ENCODE peak calls at places on chromosomes 13 and 19, in four cellular contexts. X is K562, U is IMR-90, T is H1. B is an unnamed sample.
A peak's percentile ranks its signal among the peaks of the same experiment; 100 is the strongest.

GRCh38 chr13:60351326-60351725 is 45.7 kb upstream of the TDRD3 start:
- DNase-seq in U (peak; percentile 47), X (no peak), T (no peak), B (no peak)

GRCh38 chr19:46791944-46792343 is 3.5 kb upstream of the SLC1A5 start:
- DNase-seq in X (no peak), T (no peak), U (no peak), B (no peak)

GRCh38 chr13:76723551-76724232 is 162.5 kb downstream of the KCTD12 start:
- DNase-seq in U (peak; percentile 89), T (peak; percentile 45), X (no peak), B (no peak)

GRCh38 chr13:113110048-113110851 is 4.7 kb downstream of the F7 start:
- DNase-seq in T (no peak), X (no peak), U (no peak), B (no peak)

GRCh38 chr13:113371061-113371460 is 7.1 kb upstream of the GRTP1 start:
- DNase-seq in X (no peak), T (peak; percentile 42), U (no peak), B (no peak)

GRCh38 chr19:45424191-45425058 is 708 bp upstream of the ERCC1 start:
- DNase-seq in T (peak; percentile 76), U (peak; percentile 98), X (peak; percentile 69), B (peak; percentile 59)

GRCh38 chr19:49560358-49560900 is 19.9 kb downstream of the NOSIP start:
- DNase-seq in X (peak; percentile 60), T (no peak), U (no peak), B (no peak)

GRCh38 chr19:39166571-39167391 is 30.0 kb upstream of the NCCRP1 start:
- DNase-seq in U (no peak), X (no peak), T (no peak), B (no peak)

GRCh38 chr19:1027020-1027952 is 878 bp downstream of the CNN2 start:
- DNase-seq in T (no peak), U (no peak), X (no peak), B (no peak)

GRCh38 chr19:16901491-16902175 is 12.8 kb downstream of the F2RL3 start:
- DNase-seq in U (no peak), T (no peak), X (peak; percentile 72), B (no peak)

GRCh38 chr19:1251233-1251502 is 2.8 kb downstream of the MIDN start:
- DNase-seq in U (peak; percentile 68), X (no peak), T (no peak), B (no peak)

GRCh38 chr19:5487222-5487621 is 32.0 kb downstream of the ZNRF4 start:
- DNase-seq in T (no peak), X (no peak), U (no peak), B (no peak)

GRCh38 chr19:927044-927706 is 1.3 kb downstream of the ARID3A start:
- DNase-seq in U (no peak), X (peak; percentile 73), T (no peak), B (no peak)

GRCh38 chr13:102870677-102871415 is 25.0 kb downstream of the ERCC5 start:
- DNase-seq in X (peak; percentile 38), T (peak; percentile 59), U (peak; percentile 65), B (peak; percentile 38)

GRCh38 chr19:45972944-45973525 is 630 bp downstream of the NOVA2 start:
- DNase-seq in T (peak; percentile 61), U (no peak), X (peak; percentile 34), B (no peak)

GRCh38 chr13:85586422-85586831 is 212.8 kb downstream of the SLITRK6 start:
- DNase-seq in U (peak; percentile 85), T (no peak), X (no peak), B (peak; percentile 12)

GRCh38 chr13:62375653-62376052 is 960.0 kb upstream of the PCDH20 start:
- DNase-seq in X (no peak), T (no peak), U (no peak), B (no peak)

GRCh38 chr13:75326173-75327131 is 155.5 kb downstream of the TBC1D4 start:
- DNase-seq in U (peak; percentile 53), X (peak; percentile 33), T (no peak), B (no peak)

GRCh38 chr19:7668842-7669241 is at the start of gene RETN:
- DNase-seq in T (no peak), X (no peak), U (no peak), B (no peak)
- TF ChIP-seq POLR2A in T (no peak), X (no peak), U (no peak), B (no peak)

GRCh38 chr13:99439048-99439447 is 62.2 kb upstream of the TM9SF2 start:
- DNase-seq in U (no peak), X (no peak), T (no peak), B (no peak)
- TF ChIP-seq POLR2A in U (no peak), X (no peak), T (no peak), B (no peak)

GRCh38 chr19:51386882-51387520 is 773 bp downstream of the LIM2 start:
- DNase-seq in T (no peak), U (no peak), X (no peak), B (no peak)
- TF ChIP-seq POLR2A in T (no peak), U (no peak), X (no peak), B (no peak)

DNA sequence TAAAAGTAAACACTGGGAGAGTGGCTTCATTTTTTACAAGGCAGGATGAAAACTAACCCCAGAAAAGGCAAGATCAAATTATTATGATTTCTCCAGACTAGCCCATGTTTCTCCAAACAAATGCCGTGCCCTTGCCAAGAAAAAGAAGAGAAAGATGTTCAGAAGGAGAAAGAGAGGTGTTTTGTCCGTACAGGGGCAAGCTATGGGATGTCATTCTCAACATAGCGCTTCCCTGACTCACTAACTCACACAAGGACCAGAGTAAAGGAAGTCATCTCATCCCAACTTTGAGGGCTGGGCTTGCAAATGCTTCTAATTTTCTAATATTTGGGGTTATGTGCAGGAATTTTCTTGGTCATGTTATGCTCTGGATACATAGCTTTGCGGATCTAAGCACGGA is 224.2 kb upstream of the MAB21L1 start:
- DNase-seq in U (peak; percentile 72), X (no peak), T (no peak), B (no peak)
- TF ChIP-seq POLR2A in U (no peak), X (no peak), T (no peak), B (no peak)

GRCh38 chr19:54115071-54116063 is at the start of the genes PRPF31 and TFPT:
- DNase-seq in X (peak; percentile 96), T (peak; percentile 96), U (peak; percentile 98), B (peak; percentile 100)
- TF ChIP-seq POLR2A in X (peak; percentile 95), T (peak; percentile 86), U (peak; percentile 68), B (peak; percentile 89)

DNA sequence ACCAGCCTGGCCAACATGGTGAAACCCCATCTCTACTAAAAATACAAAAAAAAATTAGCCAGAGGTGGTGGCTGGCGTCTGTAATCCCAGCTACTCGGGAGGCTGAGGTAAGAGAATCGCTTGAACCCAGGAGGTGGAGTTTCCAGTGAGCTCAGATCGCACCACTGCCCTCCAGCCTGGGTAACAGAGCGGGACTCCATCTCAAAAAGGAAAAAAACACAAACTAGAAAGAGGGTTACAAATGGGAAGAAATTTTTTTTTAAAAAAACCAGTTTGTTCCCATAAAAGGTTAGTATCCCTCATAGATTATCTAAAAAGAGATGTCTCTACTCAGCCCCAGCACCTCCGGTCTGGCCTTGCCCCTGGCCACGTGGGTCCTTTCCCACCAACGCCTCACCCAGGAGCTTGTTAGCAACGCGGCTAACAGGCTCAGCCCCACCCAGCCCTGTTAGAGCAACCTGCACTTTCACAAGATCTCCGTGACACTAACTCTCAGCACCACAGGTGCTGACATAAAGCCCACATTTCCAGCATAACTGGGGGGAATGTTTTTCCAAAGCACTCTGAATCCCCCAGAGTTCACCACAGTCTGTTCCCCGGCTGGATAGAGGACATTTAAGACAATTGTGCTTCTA is 4.3 kb downstream of the DMKN start:
- DNase-seq in T (peak; percentile 62), X (no peak), U (no peak), B (no peak)
- TF ChIP-seq POLR2A in T (no peak), X (no peak), U (no peak), B (no peak)

GRCh38 chr19:33176670-33177416 is 17.3 kb upstream of the LRP3 start:
- DNase-seq in X (peak; percentile 99), U (peak; percentile 99), T (peak; percentile 100), B (peak; percentile 99)
- TF ChIP-seq POLR2A in X (peak; percentile 96), U (peak; percentile 80), T (peak; percentile 88), B (peak; percentile 99)

DNA sequence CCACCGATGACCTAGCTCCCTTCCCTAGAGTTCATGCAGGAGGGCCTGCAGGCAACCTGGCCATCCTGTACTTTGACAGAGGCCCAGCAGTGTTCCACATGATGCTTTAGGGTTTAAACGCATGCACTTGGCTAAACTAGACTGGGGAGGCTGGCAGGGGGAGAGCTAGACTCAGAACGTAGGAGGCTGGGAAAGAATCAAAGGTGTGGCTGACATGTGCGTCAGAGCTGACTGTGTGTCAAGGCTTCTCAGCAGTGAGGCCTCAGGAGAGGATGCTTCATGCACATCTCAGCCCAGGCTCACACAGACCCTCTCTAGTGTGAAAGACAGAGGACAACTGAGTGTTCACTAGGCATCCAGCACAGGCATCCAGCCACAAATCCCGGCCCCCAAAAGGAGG is 28.7 kb downstream of the DNMT1 start:
- DNase-seq in X (no peak), U (no peak), T (no peak), B (no peak)
- TF ChIP-seq POLR2A in X (no peak), U (no peak), T (no peak), B (no peak)

B was measured in H54.